ENCODE peak calls at places on chromosomes 12 and 14, in five cellular contexts. A is A673, X is upper lobe of right lung, P is neural progenitor cell, O is heart right ventricle. Q is an unnamed sample.

GRCh38 chr14:59564356-59564755 is 12.3 kb downstream of the CCDC175 start:
- DNase-seq in P (peak), X (no peak), O (no peak), A (peak), Q (no peak)

GRCh38 chr14:37900582-37900981 is 305.2 kb downstream of the TTC6 start:
- DNase-seq in P (no peak), O (no peak), A (no peak), X (no peak), Q (no peak)

GRCh38 chr12:58532855-58533608 is 387.3 kb downstream of the LRIG3 start:
- DNase-seq in O (no peak), A (no peak), X (no peak), P (no peak), Q (no peak)

GRCh38 chr14:65723348-65723747 is 310.8 kb downstream of the FUT8 start:
- DNase-seq in P (no peak), O (no peak), A (no peak), X (no peak), Q (no peak)

GRCh38 chr14:35285168-35285990 is 6.8 kb upstream of the PSMA6 start:
- DNase-seq in O (no peak), P (no peak), X (no peak), A (no peak), Q (no peak)

GRCh38 chr12:111430418-111431353 is 25.0 kb downstream of the SH2B3 start:
- DNase-seq in O (peak), X (no peak), A (no peak), P (no peak), Q (no peak)

GRCh38 chr14:68807148-68807600 is 14.3 kb upstream of the ZFP36L1 start:
- DNase-seq in A (no peak), P (no peak), O (peak), X (peak), Q (peak)

GRCh38 chr14:21408152-21408551 is 24.3 kb upstream of the SUPT16H start:
- DNase-seq in X (no peak), P (no peak), A (no peak), O (no peak), Q (peak)

GRCh38 chr12:124709722-124710656 is 142.6 kb upstream of the NCOR2 start:
- DNase-seq in X (no peak), A (no peak), P (no peak), O (no peak), Q (peak)

GRCh38 chr12:53743277-53744129 is 8.3 kb downstream of the CISTR start:
- DNase-seq in A (peak), X (peak), P (peak), O (peak), Q (peak)

GRCh38 chr12:85549658-85550057 is 269.6 kb downstream of the ALX1 start:
- DNase-seq in O (no peak), P (no peak), X (no peak), A (no peak), Q (no peak)

GRCh38 chr14:61561657-61562276 is 133.5 kb upstream of the HIF1A start:
- DNase-seq in O (peak), P (no peak), A (peak), X (peak), Q (peak)

GRCh38 chr12:109020136-109020535 is 732 bp downstream of the SVOP start:
- DNase-seq in O (no peak), P (no peak), X (no peak), A (no peak), Q (no peak)

GRCh38 chr14:91866061-91866460 is 1.3 kb downstream of the TC2N start:
- DNase-seq in A (no peak), P (no peak), O (no peak), X (no peak), Q (no peak)

DNA sequence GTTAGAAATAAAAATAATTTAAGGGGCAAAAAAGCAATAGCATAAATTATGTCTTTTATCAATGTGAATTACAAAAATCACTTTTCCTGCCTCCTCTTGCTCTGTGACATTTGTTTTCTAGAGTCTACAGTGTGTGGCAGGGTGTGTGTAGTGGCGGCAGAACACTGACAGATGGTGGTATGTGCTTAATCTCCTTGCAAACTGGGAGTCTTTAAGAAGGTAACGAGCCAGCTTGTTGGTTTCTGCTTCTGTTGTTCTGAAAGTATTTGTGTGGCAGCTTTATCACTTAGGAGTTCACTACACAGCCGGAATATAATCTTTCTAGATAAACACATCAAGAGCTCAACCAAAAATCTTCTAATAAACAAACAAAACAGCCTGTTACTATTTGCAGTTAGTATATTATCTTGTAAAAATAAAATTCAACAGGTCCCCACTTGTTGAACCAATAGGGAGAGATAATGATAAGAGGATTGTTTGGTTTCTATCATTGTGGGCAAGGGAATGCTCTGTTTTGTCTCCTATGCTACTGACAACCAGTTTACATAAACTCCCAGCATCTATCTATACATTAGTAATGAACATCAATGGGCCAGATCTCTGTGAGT is 13.0 kb downstream of the CDKL1 start:
- DNase-seq in A (no peak), O (no peak), P (peak), X (no peak), Q (peak)
- TF ChIP-seq CTCF in A (peak), O (no peak), P (peak), X (no peak), Q (no peak)

GRCh38 chr14:75725481-75725880 is 64.4 kb downstream of the TTLL5 start:
- DNase-seq in O (peak), P (no peak), X (no peak), A (no peak), Q (peak)

GRCh38 chr14:75727124-75727523 is 66.1 kb downstream of the TTLL5 start:
- DNase-seq in X (no peak), A (no peak), O (no peak), P (no peak), Q (no peak)

GRCh38 chr14:75726326-75726725 is 65.3 kb downstream of the TTLL5 start:
- DNase-seq in P (no peak), A (no peak), X (no peak), O (no peak), Q (no peak)

GRCh38 chr14:75723716-75724115 is 62.7 kb downstream of the TTLL5 start:
- DNase-seq in P (no peak), X (no peak), O (no peak), A (peak), Q (peak)

DNA sequence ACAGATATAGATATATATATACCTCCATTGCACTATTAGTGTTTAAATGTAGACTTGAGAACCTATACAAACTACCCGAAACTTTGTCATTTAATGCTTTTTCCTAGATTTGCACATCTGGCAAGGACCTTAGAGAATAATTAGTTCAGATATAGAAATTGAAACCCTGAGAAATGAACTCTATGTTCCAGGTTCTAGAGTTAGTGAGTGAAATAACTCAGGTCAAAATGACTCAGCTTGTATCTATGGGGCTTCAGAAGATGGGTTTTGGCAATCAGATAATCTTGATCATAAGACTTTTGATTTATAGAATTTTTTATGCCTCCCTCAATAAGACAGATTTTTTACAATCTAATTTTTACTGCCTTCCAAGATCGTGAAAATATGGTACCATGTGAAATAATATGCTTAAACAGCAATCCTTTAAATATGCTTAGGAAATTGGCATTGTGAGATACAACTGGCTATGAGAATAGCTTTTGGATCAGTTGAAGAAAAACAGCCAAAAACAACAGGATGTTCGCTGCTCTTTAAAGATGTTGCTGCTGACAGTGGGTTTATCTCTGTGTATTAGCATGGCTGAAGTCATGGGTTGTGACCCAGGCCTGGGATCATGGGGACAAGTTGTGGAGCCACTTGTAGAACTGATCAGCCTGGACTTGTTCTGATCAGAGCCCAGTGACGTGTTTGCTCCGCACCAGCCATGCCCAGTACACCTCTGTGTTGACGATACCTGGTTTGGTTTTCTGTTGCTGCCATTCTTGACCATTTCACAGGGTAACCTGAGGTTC is 63.6 kb downstream of the TTLL5 start:
- DNase-seq in O (peak), X (no peak), P (no peak), A (no peak), Q (no peak)
- H3K4me3 ChIP-seq in O (no peak), X (no peak), P (no peak), A (no peak), Q (no peak)

GRCh38 chr12:6563448-6564050 is 4.5 kb downstream of the NOP2 start:
- DNase-seq in X (peak), O (no peak), P (peak), A (peak), Q (peak)
- TF ChIP-seq CTCF in X (peak), O (peak), P (peak), A (peak), Q (peak)

GRCh38 chr12:14958361-14959125 is 2.9 kb downstream of the ARHGDIB start:
- DNase-seq in A (no peak), O (no peak), X (no peak), P (no peak), Q (no peak)
- H3K4me3 ChIP-seq in A (no peak), O (peak), X (peak), P (no peak), Q (no peak)

DNA sequence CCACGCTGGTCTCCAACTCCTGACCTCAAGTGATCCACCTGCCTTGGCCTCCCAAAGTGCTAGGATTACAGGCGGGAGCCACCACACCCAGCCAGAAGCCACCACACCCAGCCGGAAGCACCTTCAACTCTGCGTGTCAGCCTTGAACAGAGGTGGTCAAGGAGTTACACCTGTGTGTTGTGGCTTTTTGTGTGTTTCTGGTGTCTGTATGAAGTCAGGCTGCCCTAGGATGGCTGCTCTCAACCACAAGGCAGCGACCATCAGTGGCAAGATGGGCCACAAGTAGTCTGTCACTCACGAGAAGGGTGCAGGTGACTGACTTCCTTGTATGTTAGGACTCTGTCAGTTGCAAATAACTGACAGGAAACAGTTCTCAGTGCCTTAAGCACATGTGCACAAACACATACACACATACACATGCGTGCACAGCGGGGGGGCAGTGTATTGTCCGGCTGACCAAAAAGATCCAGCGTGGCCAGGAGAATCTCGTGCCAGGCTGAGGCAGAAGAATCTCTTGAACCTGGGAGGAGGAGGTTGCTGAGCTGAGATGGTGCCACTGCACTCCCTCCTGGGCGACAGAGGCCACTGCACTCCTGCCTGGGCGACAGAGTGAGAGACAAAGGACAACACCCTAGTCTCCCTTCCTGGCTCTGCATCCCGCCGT is 13.5 kb downstream of the P2RX4 start:
- DNase-seq in P (no peak), A (no peak), O (no peak), X (no peak), Q (no peak)
- TF ChIP-seq CTCF in P (peak), A (peak), O (no peak), X (peak), Q (peak)

DNA sequence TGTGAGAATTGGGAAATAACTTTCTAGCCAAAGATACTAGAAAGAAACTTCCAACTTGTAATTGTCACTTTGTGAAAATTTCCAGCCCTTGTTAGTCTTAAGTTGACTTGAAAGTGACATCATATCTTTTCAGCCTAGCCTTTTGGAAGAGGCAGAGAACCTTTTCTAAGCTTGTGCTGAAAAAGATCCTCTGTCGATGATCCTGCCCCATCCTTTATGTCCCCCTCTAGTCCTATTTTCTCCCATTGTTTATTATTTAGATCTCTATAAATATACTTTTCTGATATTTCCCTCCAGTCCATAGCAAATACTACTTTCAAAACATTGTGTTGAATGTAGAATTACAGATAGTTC is 2.8 kb downstream of the CHST11 start:
- DNase-seq in O (no peak), X (no peak), A (no peak), P (no peak), Q (no peak)
- H3K4me3 ChIP-seq in O (no peak), X (peak), A (no peak), P (peak), Q (peak)

DNA sequence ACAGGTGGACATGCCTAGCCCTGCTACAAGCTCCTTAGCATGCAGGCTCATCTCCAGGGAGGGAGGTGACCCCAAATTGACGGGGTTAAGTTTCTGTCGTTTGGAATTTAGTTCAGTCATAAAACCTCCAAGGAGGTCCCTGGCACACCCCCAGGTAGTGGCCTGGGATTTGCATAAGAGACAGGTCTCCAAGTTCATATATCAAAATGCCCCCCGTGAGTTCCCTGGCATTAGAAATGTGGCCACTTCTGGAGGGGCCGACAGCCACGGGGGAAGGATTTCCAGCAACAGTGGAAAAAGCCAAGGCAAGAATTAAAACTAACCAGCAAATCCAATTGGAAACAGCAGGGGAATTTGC is 228.8 kb downstream of the BCL11B start:
- DNase-seq in A (no peak), P (no peak), X (no peak), O (no peak), Q (no peak)
- TF ChIP-seq CTCF in A (no peak), P (no peak), X (no peak), O (no peak), Q (no peak)

DNA sequence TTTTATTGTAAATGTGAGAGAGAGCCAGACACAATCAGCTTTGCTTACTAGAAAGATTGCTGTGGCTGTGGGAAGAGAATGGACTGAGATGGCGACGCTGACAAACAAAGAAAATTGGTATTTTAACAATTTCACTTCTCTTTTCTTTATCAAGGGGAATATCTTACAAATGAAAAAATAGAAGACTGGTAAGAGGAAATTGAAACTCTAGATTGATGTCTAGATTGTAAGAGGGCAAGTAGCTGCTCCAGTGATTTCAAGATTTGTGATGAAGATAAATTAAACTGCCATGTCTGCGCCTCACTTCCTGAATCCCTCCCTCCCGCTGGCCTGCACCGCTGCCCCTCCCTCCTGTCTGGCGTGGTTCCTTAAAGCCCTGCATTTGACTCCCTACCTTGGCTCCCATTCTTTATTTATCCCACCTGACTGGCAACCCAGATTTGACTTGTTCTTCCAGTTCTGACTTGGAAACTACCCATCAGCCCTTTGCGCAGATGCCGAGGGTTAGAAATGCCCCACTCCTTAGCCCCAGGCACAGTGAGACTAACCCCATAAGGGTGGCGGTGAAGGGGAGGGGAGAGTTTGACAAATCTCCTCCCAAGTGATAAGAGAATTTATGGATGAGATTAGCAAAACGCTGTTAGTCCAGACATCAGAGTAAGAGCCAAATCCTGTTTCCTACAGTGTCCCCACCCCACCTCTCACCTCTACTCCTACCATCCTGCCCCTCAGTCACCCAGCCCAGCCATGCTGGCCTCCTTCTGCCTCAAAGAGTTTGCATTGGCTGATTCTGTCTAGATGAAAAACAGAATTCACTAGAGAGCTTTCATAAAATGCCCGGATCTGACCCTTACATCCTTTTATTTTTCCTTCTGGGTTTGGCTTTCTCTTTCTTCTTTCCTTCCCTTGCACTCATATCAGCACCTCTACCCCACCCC is 125.3 kb upstream of the ATF7IP start:
- DNase-seq in O (no peak), X (no peak), A (peak), P (no peak), Q (no peak)
- H3K4me3 ChIP-seq in O (no peak), X (peak), A (peak), P (no peak), Q (no peak)